ENCODE peak calls at places on chromosomes 5 and 9, in five cellular contexts. Y is GM23338, C is lower lobe of right lung, K is tibial nerve, A is prostate gland. H is an unnamed sample.
A peak's percentile ranks its signal among the peaks of the same experiment; 100 is the strongest.

GRCh38 chr5:125396462-125396861 is 650.0 kb upstream of the ZNF608 start:
- DNase-seq in Y (no peak), C (no peak), K (no peak), A (no peak), H (no peak)

GRCh38 chr5:66118294-66118693 is 25.8 kb upstream of the SREK1 start:
- DNase-seq in Y (no peak), C (no peak), K (no peak), A (no peak), H (no peak)

GRCh38 chr5:68918306-68918705 is 175.5 kb upstream of the SLC30A5 start:
- DNase-seq in Y (no peak), C (no peak), K (no peak), A (no peak), H (no peak)

GRCh38 chr5:134138416-134139376 is 24.2 kb downstream of the TCF7 start:
- DNase-seq in Y (no peak), C (peak; percentile 30), K (no peak), A (no peak), H (peak; percentile 6)

GRCh38 chr9:85258823-85259370 is 482.9 kb downstream of the AGTPBP1 start:
- DNase-seq in Y (peak; percentile 84), C (no peak), K (peak; percentile 28), A (peak; percentile 16), H (no peak)

GRCh38 chr5:989961-990530 is 18.6 kb upstream of the NKD2 start:
- DNase-seq in Y (peak; percentile 66), C (peak; percentile 68), K (no peak), A (no peak), H (peak; percentile 78)

GRCh38 chr5:150140830-150141229 is 14.8 kb downstream of the PDGFRB start:
- DNase-seq in Y (no peak), C (no peak), K (no peak), A (no peak), H (no peak)

GRCh38 chr9:117160254-117160653 is 254.6 kb downstream of the ASTN2 start:
- DNase-seq in Y (peak; percentile 51), C (no peak), K (no peak), A (no peak), H (no peak)

GRCh38 chr5:139642213-139642612 is 5.9 kb upstream of the CXXC5 start:
- DNase-seq in Y (no peak), C (no peak), K (no peak), A (no peak), H (no peak)

GRCh38 chr5:150794927-150795326 is 16.4 kb downstream of the SMIM3 start:
- DNase-seq in Y (no peak), C (no peak), K (no peak), A (no peak), H (no peak)

GRCh38 chr9:81321551-81321950 is 367.8 kb downstream of the TLE1 start:
- DNase-seq in Y (no peak), C (no peak), K (no peak), A (no peak), H (no peak)

GRCh38 chr5:172747471-172747870 is 23.5 kb downstream of the DUSP1 start:
- DNase-seq in Y (no peak), C (no peak), K (no peak), A (no peak), H (no peak)

GRCh38 chr5:143968071-143968878 is 156.3 kb downstream of the HMHB1 start:
- DNase-seq in Y (peak; percentile 72), C (no peak), K (no peak), A (peak; percentile 4), H (no peak)

GRCh38 chr9:114433086-114433485 is 45.3 kb upstream of the AKNA start:
- DNase-seq in Y (no peak), C (no peak), K (no peak), A (no peak), H (peak; percentile 38)

GRCh38 chr9:122051401-122052346 is 41.4 kb downstream of the TTLL11 start:
- DNase-seq in Y (no peak), C (no peak), K (no peak), A (no peak), H (no peak)

GRCh38 chr5:7494446-7495132 is 98.7 kb downstream of the ADCY2 start:
- DNase-seq in Y (no peak), C (no peak), K (no peak), A (no peak), H (no peak)

GRCh38 chr5:95731571-95732554 is 727 bp downstream of the RHOBTB3 start:
- DNase-seq in Y (peak; percentile 74), C (peak; percentile 69), K (peak; percentile 38), A (peak; percentile 29), H (peak; percentile 76)

GRCh38 chr5:1004598-1005361 is 3.8 kb upstream of the NKD2 start:
- DNase-seq in Y (peak; percentile 72), C (peak; percentile 82), K (peak; percentile 44), A (peak; percentile 56), H (peak; percentile 18)

GRCh38 chr9:89993678-89994630 is 389.1 kb downstream of the GADD45G start:
- DNase-seq in Y (peak; percentile 42), C (peak; percentile 83), K (peak; percentile 31), A (no peak), H (no peak)

GRCh38 chr9:79616013-79616412 is 44.2 kb downstream of the TLE4 start:
- DNase-seq in Y (no peak), C (no peak), K (no peak), A (no peak), H (no peak)

GRCh38 chr9:79611091-79611614 is 39.4 kb downstream of the TLE4 start:
- DNase-seq in Y (peak; percentile 23), C (no peak), K (no peak), A (no peak), H (no peak)

GRCh38 chr9:79610019-79610760 is 38.4 kb downstream of the TLE4 start:
- DNase-seq in Y (no peak), C (no peak), K (no peak), A (no peak), H (no peak)

GRCh38 chr9:79615038-79615437 is 43.3 kb downstream of the TLE4 start:
- DNase-seq in Y (no peak), C (no peak), K (no peak), A (no peak), H (no peak)

DNA sequence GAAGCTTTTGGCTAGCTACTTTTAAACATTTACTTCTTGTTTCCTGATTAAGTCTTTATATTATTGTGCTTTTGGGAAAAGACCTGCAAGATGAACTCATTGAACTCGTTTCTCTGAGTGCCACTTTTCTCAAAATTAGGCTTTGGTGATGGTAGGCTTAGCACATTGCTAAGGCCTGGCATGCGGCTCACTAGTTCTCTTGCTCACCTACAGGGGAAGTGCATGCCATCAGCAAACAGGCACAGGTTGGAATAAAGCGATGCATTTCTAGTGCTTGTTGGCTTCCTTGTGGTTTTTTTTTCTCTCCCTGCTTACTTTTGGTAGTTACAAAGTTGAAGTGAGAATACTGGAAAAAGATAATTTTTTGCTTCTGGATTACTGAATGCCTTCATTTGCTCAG is 41.4 kb downstream of the TLE4 start:
- DNase-seq in Y (peak; percentile 53), C (no peak), K (no peak), A (no peak), H (no peak)
- H3K4me1 ChIP-seq in Y (peaks cover 54% of the 10 kb centered on the region), C (peaks cover 27% of the 10 kb centered on the region), K (peaks cover 30% of the 10 kb centered on the region), A (no peaks in the 10 kb centered on the region), H (peaks cover 13% of the 10 kb centered on the region)

GRCh38 chr5:14180437-14180836 is 37.3 kb downstream of the TRIO start:
- DNase-seq in Y (no peak), C (no peak), K (no peak), A (no peak), H (no peak)

GRCh38 chr5:14178091-14178490 is 34.9 kb downstream of the TRIO start:
- DNase-seq in Y (no peak), C (no peak), K (no peak), A (no peak), H (no peak)

GRCh38 chr5:14179446-14179845 is 36.3 kb downstream of the TRIO start:
- DNase-seq in Y (no peak), C (no peak), K (no peak), A (no peak), H (no peak)

GRCh38 chr5:14177651-14178050 is 34.5 kb downstream of the TRIO start:
- DNase-seq in Y (no peak), C (no peak), K (no peak), A (no peak), H (no peak)

DNA sequence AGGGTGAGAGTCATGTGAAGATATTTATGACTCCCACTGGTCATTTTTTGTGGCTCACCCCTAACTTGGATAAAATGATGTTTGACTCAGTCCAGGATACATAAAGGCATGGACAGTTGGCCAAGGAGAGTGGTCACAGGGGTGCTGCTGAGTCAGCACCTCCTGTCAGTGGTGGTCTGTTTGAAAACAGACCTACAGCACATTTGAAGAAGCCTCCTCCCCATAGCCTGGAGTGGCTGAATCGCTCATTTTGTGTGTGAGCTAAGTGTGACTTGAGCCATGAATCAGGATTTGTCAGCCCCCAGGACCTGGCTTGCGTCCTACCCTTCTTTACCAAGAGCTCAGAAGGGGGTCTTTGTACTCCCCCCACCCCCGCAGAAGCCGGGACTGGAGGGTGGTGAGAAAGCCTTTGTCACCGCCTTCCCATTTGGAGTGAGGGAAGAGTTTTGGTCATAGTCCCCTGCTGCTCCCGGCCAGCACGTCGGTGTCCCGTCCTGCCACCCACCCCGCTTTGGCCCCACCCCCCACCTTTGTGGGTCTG is 35.6 kb downstream of the TRIO start:
- DNase-seq in Y (peak; percentile 43), C (no peak), K (no peak), A (no peak), H (no peak)
- H3K4me3 ChIP-seq in Y (peak overlapping the region; percentile 25), C (no peak overlapping the region), K (no peak overlapping the region), A (no peak overlapping the region), H (no peak overlapping the region)

DNA sequence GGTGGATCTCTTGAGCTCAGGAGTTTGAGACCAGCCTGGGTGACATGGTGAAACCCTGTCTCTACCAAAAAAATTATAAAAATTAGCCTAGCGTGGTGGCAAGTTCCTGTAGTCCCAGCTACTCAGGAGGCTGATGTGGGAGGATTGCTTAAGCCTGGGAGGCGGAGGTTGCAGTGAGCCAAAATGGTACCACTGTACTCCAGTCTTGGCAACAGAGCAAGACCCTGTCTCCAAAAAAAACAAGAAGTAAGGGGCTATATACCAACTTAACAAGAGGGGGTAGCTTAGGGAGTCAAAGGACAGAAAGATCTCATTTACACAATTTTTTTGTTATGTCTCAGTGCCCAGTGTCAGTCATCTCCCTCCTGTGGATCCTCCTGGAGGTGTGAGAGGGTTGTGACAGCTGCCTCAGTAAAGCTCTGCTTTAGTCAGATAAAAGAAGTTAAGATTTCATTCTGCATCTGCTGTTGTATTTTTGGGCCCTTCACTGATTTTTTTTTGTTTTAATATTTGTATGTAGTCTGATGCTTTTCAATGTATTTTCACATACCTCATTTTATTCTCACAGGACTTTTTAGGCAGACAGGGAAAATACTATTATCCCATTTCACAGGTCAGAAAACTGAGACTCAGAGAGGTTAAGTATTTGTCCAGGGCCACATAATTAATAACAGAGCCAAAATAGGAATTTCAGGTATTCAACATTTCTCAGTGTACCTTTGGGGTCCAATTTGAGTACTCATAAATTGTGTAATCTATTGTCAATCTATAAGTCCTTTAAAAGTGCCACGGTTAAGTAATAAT is 120.9 kb upstream of the GRHPR start:
- DNase-seq in Y (no peak), C (no peak), K (no peak), A (no peak), H (no peak)
- TF ChIP-seq CTCF in Y (no peak), C (no peak), K (no peak), A (no peak), H (no peak)

GRCh38 chr9:134666208-134666607 is 24.6 kb downstream of the COL5A1 start:
- DNase-seq in Y (no peak), C (no peak), K (no peak), A (no peak), H (no peak)

GRCh38 chr9:134664446-134664845 is 22.8 kb downstream of the COL5A1 start:
- DNase-seq in Y (no peak), C (no peak), K (no peak), A (no peak), H (no peak)

GRCh38 chr9:134669556-134669955 is 28.0 kb downstream of the COL5A1 start:
- DNase-seq in Y (no peak), C (no peak), K (no peak), A (no peak), H (no peak)

GRCh38 chr9:134663753-134664415 is 22.3 kb downstream of the COL5A1 start:
- DNase-seq in Y (no peak), C (no peak), K (no peak), A (no peak), H (no peak)

GRCh38 chr9:134666801-134667200 is 25.2 kb downstream of the COL5A1 start:
- DNase-seq in Y (no peak), C (no peak), K (no peak), A (no peak), H (no peak)
- H3K4me1 ChIP-seq in Y (no peaks in the 10 kb centered on the region), C (peaks cover 17% of the 10 kb centered on the region), K (peaks cover 42% of the 10 kb centered on the region), A (no peaks in the 10 kb centered on the region), H (peaks cover 36% of the 10 kb centered on the region)